ENCODE peak calls at places on chromosomes 6 and 20, in four cellular contexts. D is breast epithelium, F is sigmoid colon, S is prostate gland. U is an unnamed sample.

GRCh38 chr6:24683297-24684296 is 16.7 kb downstream of the ACOT13 start:
- DNase-seq in F (no peak), S (no peak), D (no peak), U (no peak)

GRCh38 chr6:145271086-145271485 is 464.2 kb downstream of the EPM2A start:
- DNase-seq in D (no peak), S (no peak), F (no peak), U (no peak)

GRCh38 chr6:90109141-90109540 is 187.5 kb downstream of the BACH2 start:
- DNase-seq in F (no peak), S (no peak), D (no peak), U (no peak)

GRCh38 chr6:86609549-86610388 is 327.6 kb upstream of the HTR1E start:
- DNase-seq in S (no peak), F (no peak), D (no peak), U (no peak)

GRCh38 chr20:20706285-20706684 is 6.2 kb downstream of the RALGAPA2 start:
- DNase-seq in D (no peak), F (no peak), S (peak), U (no peak)

GRCh38 chr6:145814035-145814500 is 527 bp downstream of the FBXO30 start:
- DNase-seq in F (peak), D (no peak), S (peak), U (no peak)

GRCh38 chr20:32582659-32583580 is 2.2 kb downstream of the NOL4L start:
- DNase-seq in F (no peak), S (no peak), D (no peak), U (peak)

GRCh38 chr20:62332421-62332820 is 29.6 kb downstream of the ADRM1 start:
- DNase-seq in F (no peak), S (no peak), D (no peak), U (peak)

GRCh38 chr20:10433014-10433622 is 904 bp downstream of the MKKS start:
- DNase-seq in S (no peak), D (no peak), F (no peak), U (peak)

GRCh38 chr20:53866787-53867740 is 203.3 kb downstream of the BCAS1 start:
- DNase-seq in F (no peak), S (no peak), D (no peak), U (no peak)

GRCh38 chr6:17589402-17590116 is 10.5 kb upstream of the FAM8A1 start:
- DNase-seq in D (no peak), F (no peak), S (no peak), U (peak)

GRCh38 chr6:157528931-157529653 is 148.1 kb downstream of the ZDHHC14 start:
- DNase-seq in F (no peak), D (no peak), S (no peak), U (peak)

GRCh38 chr6:3231213-3232016 is 4.0 kb upstream of the TUBB2B start:
- DNase-seq in F (peak), S (peak), D (no peak), U (peak)

GRCh38 chr6:148954461-148954860 is 207.6 kb downstream of the UST start:
- DNase-seq in D (no peak), F (no peak), S (no peak), U (no peak)

GRCh38 chr6:148959008-148959407 is 212.2 kb downstream of the UST start:
- DNase-seq in F (no peak), D (no peak), S (no peak), U (no peak)

GRCh38 chr6:148951662-148952061 is 204.8 kb downstream of the UST start:
- DNase-seq in S (no peak), F (no peak), D (no peak), U (no peak)

GRCh38 chr6:148952147-148953041 is 205.6 kb downstream of the UST start:
- DNase-seq in S (no peak), D (no peak), F (no peak), U (no peak)

DNA sequence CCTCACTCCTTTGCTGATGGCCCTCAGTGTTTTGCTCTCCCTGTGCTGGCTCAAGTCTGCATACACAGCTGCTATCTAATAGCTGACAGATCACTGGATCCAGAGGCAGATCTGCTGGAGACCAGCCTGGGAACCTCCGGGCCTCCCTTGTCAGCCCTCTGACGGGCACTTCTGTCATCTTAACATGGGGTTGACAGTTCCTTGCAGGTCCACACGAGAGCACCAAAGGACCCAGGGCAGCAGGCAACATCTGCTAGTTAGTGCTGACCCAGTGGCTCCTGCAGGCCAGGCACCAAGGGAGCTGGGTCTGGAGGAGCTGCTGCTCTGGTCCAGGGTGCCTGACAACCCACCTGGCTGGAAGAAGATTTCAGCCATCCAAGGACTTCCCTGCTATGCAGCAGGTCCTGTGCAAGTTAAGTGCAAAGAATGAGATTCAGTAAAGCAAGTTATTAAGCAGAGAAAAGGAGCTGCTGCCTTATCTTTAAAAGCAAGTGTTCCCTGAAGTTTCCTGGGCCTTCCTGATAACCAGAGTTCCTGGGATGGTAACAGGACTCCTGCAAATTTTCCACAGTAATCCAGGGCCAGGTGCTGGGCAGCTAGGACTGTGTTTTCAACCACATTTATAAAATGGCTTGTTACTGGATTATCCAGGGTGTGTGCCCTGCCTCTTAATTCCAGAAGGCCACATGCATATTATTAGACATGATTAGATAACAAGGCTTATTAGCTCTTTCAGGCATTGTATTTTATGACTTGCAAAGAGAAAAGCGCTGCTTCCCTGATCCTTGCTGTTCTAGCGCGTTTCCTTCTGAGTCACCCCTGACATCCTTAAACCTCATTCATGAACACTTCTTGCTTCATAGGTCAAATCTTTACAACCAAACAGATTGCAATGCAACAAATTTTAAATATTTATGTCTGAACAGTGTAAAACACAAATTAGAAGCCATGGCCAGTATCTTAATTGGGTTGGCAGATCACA is 208.4 kb downstream of the UST start:
- DNase-seq in F (no peak), S (no peak), D (no peak), U (no peak)
- TF ChIP-seq POLR2A in F (no peak), S (no peak), D (no peak), U (no peak)

DNA sequence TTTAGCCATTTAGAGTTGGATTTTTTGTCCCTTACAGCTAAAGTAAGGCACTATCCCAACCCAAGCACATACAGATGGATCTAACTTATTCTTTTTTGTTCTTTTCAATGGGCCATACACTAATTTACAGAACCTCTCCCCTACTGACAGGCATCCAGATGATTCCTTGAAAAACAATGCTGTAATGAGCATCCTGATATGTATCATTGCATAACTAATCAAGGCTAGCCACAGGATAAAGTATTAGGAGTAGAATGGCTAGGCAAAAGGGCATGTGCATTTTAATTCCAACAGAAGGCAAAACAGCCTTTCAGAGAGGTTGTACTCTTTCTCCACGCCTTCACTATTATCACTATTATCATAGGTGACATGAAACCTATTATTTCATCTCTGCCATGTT is 54.1 kb downstream of the ELOVL5 start:
- DNase-seq in D (no peak), S (no peak), F (no peak), U (no peak)
- H3K27ac ChIP-seq in D (no peak), S (no peak), F (no peak), U (no peak)

GRCh38 chr6:107061125-107062020 is 33.4 kb downstream of the MTRES1 start:
- DNase-seq in S (no peak), D (no peak), F (no peak), U (no peak)
- TF ChIP-seq POLR2AphosphoS5 in S (no peak), D (no peak), F (no peak), U (no peak)

DNA sequence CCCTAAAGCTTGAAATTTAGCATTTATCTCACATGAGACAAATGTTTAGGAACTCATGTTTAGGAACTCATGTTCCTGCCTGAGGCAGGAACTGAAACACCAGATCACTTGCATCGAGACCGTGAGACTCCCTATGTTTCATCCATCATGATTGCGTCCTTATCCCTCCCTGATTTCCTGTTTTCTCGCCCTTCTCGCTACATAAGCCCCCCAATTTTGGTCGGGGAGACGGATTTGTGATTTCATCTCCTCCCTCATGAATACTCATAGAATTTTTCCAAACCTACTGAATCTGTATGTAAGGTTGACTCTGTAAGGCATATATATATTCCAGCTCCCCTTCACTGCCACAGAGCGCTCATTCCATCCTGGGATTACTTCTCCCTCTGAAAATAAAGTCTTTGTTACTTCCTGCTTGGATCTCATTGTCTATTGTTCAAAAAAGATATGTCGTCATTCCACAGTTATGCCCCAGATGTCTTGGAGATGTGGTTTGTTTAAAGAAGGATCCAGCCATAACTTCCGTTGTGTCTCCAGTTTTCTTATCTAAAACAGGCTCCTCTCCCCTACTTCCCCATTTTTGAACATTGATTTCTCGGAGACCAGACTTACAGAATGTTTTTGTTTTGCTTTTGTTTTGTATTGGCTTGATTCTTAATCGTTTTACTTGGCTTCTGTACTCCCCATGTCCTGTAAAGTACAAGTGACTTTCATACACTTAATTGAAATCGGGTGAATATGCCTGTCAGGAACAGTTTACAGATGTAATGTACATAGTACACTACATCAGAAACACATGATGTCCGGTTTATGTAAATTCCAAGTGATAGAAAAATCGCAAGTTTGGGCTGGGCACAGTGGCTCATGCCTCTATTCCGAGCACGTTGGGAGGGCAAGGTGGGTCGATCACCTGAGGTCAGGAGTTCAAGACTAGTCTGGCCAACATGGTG is 118.7 kb downstream of the HFE start:
- DNase-seq in D (no peak), S (no peak), F (no peak), U (no peak)
- TF ChIP-seq POLR2A in D (peak), S (no peak), F (peak), U (peak)

GRCh38 chr6:6812427-6812826 is 223.9 kb downstream of the LY86 start:
- DNase-seq in S (no peak), F (no peak), D (no peak), U (no peak)

GRCh38 chr6:6810727-6811126 is 222.2 kb downstream of the LY86 start:
- DNase-seq in S (no peak), F (no peak), D (no peak), U (no peak)

GRCh38 chr6:6808915-6809314 is 220.4 kb downstream of the LY86 start:
- DNase-seq in D (no peak), F (no peak), S (no peak), U (no peak)

GRCh38 chr6:6808343-6808742 is 219.8 kb downstream of the LY86 start:
- DNase-seq in D (no peak), S (no peak), F (no peak), U (no peak)

GRCh38 chr6:6811151-6812002 is 222.9 kb downstream of the LY86 start:
- DNase-seq in S (no peak), F (no peak), D (peak), U (peak)
- H3K27ac ChIP-seq in S (peak), F (no peak), D (peak), U (peak)

GRCh38 chr6:4377635-4378034 is 242.3 kb upstream of the ECI2 start:
- DNase-seq in F (no peak), S (no peak), D (no peak), U (no peak)
- TF ChIP-seq POLR2AphosphoS5 in F (no peak), S (no peak), D (no peak), U (no peak)